ENCODE peak calls at places on chromosomes 6 and 20, in ten cellular contexts. F is cardiac septum; G is omental fat pad; M is stimulated activated CD8-positive, alpha-beta memory T cell treated with anti-CD3 and anti-CD28 coated beads, Interleukin-4, amount 100 ng/mL, for 4 hours; K is H7; J is NCI-H2081 treated with DMSO at 0.1 percent for 48 hours; Z is mucosa of gallbladder; T is RPMI7951; U is HCT116; P is stimulated activated naive CD8-positive, alpha-beta T cell treated with anti-CD3 and anti-CD28 coated beads, Interleukin-15, Interleukin-2, amounts not matched to agents 100 U/mL and 50 U/mL, for 24 hours. V is an unnamed sample.
A peak's percentile ranks its signal among the peaks of the same experiment; 100 is the strongest.

GRCh38 chr6:167130712-167131684 is 8.1 kb downstream of the CCR6 start:
- DNase-seq in F (no peak), G (no peak), M (no peak), K (no peak), J (no peak), Z (no peak), T (no peak), U (no peak), P (no peak), V (no peak)

GRCh38 chr6:136782021-136782770 is 10.1 kb downstream of the MAP3K5 start:
- DNase-seq in F (no peak), G (no peak), M (no peak), K (no peak), J (no peak), Z (no peak), T (peak; percentile 49), U (no peak), P (no peak), V (peak; percentile 17)

GRCh38 chr20:58131581-58132142 is 96.8 kb downstream of the ANKRD60 start:
- DNase-seq in F (peak; percentile 27), G (no peak), M (no peak), K (no peak), J (no peak), Z (no peak), T (peak; percentile 100), U (peak; percentile 27), P (no peak), V (peak; percentile 53)

GRCh38 chr6:79040083-79040482 is 38.0 kb downstream of the PHIP start:
- DNase-seq in F (no peak), G (no peak), M (no peak), K (no peak), J (no peak), Z (no peak), T (no peak), U (no peak), P (no peak), V (no peak)

GRCh38 chr6:160141001-160141726 is 19.5 kb downstream of the SLC22A1 start:
- DNase-seq in F (no peak), G (no peak), M (no peak), K (no peak), J (no peak), Z (no peak), T (peak; percentile 65), U (no peak), P (no peak), V (no peak)

GRCh38 chr20:44585042-44585968 is 2.9 kb downstream of the PKIG start:
- DNase-seq in F (no peak), G (no peak), M (no peak), K (no peak), J (no peak), Z (no peak), T (no peak), U (no peak), P (no peak), V (no peak)

GRCh38 chr6:68559052-68559451 is 76.0 kb upstream of the ADGRB3 start:
- DNase-seq in F (no peak), G (no peak), M (no peak), K (no peak), J (peak; percentile 50), Z (no peak), T (no peak), U (no peak), P (no peak), V (no peak)

GRCh38 chr6:34457747-34458462 is 8.0 kb upstream of the PACSIN1 start:
- DNase-seq in F (no peak), G (no peak), M (no peak), K (peak; percentile 61), J (no peak), Z (no peak), T (no peak), U (no peak), P (no peak), V (no peak)

GRCh38 chr20:58864346-58864745 is 11.8 kb downstream of the GNAS start:
- DNase-seq in F (no peak), G (no peak), M (no peak), K (no peak), J (no peak), Z (no peak), T (no peak), U (no peak), P (no peak), V (no peak)

GRCh38 chr6:106110167-106110826 is 24.2 kb downstream of the PRDM1 start:
- DNase-seq in F (no peak), G (no peak), M (no peak), K (no peak), J (no peak), Z (no peak), T (no peak), U (no peak), P (no peak), V (no peak)

GRCh38 chr6:1608222-1608975 is 1.3 kb upstream of the FOXC1 start:
- DNase-seq in F (no peak), G (no peak), M (no peak), K (peak; percentile 72), J (no peak), Z (no peak), T (no peak), U (no peak), P (no peak), V (no peak)

GRCh38 chr6:153616506-153616905 is 422.5 kb upstream of the OPRM1 start:
- DNase-seq in F (no peak), G (no peak), M (no peak), K (peak; percentile 2), J (no peak), Z (no peak), T (no peak), U (no peak), P (no peak), V (no peak)

GRCh38 chr6:160132297-160132637 is 10.7 kb downstream of the SLC22A1 start:
- DNase-seq in F (peak; percentile 31), G (no peak), M (no peak), K (peak; percentile 77), J (no peak), Z (no peak), T (no peak), U (no peak), P (no peak), V (no peak)

GRCh38 chr20:32978009-32978335 is 26.3 kb downstream of the SUN5 start:
- DNase-seq in F (no peak), G (no peak), M (no peak), K (peak; percentile 18), J (no peak), Z (no peak), T (no peak), U (no peak), P (no peak), V (no peak)

GRCh38 chr20:50399917-50400704 is 110.1 kb upstream of the PTPN1 start:
- DNase-seq in F (no peak), G (no peak), M (no peak), K (peak; percentile 46), J (no peak), Z (peak; percentile 50), T (peak; percentile 21), U (no peak), P (no peak), V (no peak)

GRCh38 chr6:133895573-133896343 is 6.8 kb downstream of the TCF21 start:
- DNase-seq in F (no peak), G (no peak), M (no peak), K (peak; percentile 69), J (no peak), Z (no peak), T (no peak), U (no peak), P (no peak), V (no peak)

GRCh38 chr6:28215425-28215824 is 9.7 kb upstream of the ZSCAN9 start:
- DNase-seq in F (no peak), G (no peak), M (no peak), K (no peak), J (no peak), Z (no peak), T (no peak), U (no peak), P (no peak), V (no peak)

GRCh38 chr6:120354452-120355098 is 979.7 kb downstream of the TBC1D32 start:
- DNase-seq in F (no peak), G (no peak), M (no peak), K (no peak), J (no peak), Z (no peak), T (peak; percentile 75), U (no peak), P (no peak), V (no peak)

GRCh38 chr6:40912158-40912946 is 126.7 kb downstream of the UNC5CL start:
- DNase-seq in F (no peak), G (no peak), M (no peak), K (peak; percentile 64), J (peak; percentile 77), Z (peak; percentile 67), T (peak; percentile 78), U (no peak), P (peak; percentile 24), V (no peak)

GRCh38 chr20:41344477-41344876 is 3.9 kb downstream of the LPIN3 start:
- DNase-seq in F (no peak), G (no peak), M (no peak), K (peak; percentile 36), J (no peak), Z (no peak), T (no peak), U (no peak), P (no peak), V (no peak)

GRCh38 chr20:35093245-35093884 is 758 bp upstream of the TRPC4AP start:
- DNase-seq in F (no peak), G (no peak), M (no peak), K (no peak), J (no peak), Z (no peak), T (peak; percentile 69), U (no peak), P (peak; percentile 31), V (peak; percentile 33)

GRCh38 chr6:137816133-137816579 is 50.9 kb upstream of the TNFAIP3 start:
- DNase-seq in F (no peak), G (no peak), M (no peak), K (no peak), J (no peak), Z (no peak), T (no peak), U (no peak), P (no peak), V (no peak)

V was measured in H54.